ENCODE peak calls at places on chromosomes 11 and 22, in six cellular contexts. D is stimulated activated effector memory CD8-positive, alpha-beta T cell treated with anti-CD3 and anti-CD28 coated beads, Interleukin-12 subunit alpha, Interleukin-12 subunit beta, amount 100 ng/mL, for 72 hours; K is RCC 7860; H is T-helper 2 cell; S is brain microvascular endothelial cell; F is thoracic aorta. I is an unnamed sample.

GRCh38 chr11:44725016-44725651 is 1.6 kb upstream of the TSPAN18 start:
- DNase-seq in D (no peak), K (no peak), H (no peak), S (no peak), F (no peak), I (no peak)

GRCh38 chr11:29310016-29310415 is 706.8 kb downstream of the KCNA4 start:
- DNase-seq in D (no peak), K (peak), H (no peak), S (no peak), F (no peak), I (no peak)

GRCh38 chr22:26172389-26172990 is 3.2 kb downstream of the SEZ6L start:
- DNase-seq in D (no peak), K (no peak), H (no peak), S (peak), F (no peak), I (peak)

GRCh38 chr11:12842933-12843636 is 166.0 kb upstream of the RASSF10 start:
- DNase-seq in D (no peak), K (peak), H (no peak), S (no peak), F (no peak), I (no peak)

GRCh38 chr11:13216019-13217006 is 61.3 kb upstream of the BMAL1 start:
- DNase-seq in D (peak), K (peak), H (no peak), S (peak), F (no peak), I (no peak)

GRCh38 chr11:108734956-108735559 is 70.2 kb downstream of the DDX10 start:
- DNase-seq in D (no peak), K (no peak), H (no peak), S (peak), F (no peak), I (no peak)

GRCh38 chr11:123562166-123562565 is 92.3 kb downstream of the SCN3B start:
- DNase-seq in D (no peak), K (no peak), H (no peak), S (no peak), F (no peak), I (peak)

GRCh38 chr11:81705283-81705682 is 1028.4 kb downstream of the FAM181B start:
- DNase-seq in D (no peak), K (no peak), H (no peak), S (no peak), F (no peak), I (no peak)

GRCh38 chr11:1479678-1480118 is 6.9 kb downstream of the MOB2 start:
- DNase-seq in D (no peak), K (no peak), H (no peak), S (no peak), F (no peak), I (no peak)

GRCh38 chr11:103491777-103492176 is 382.6 kb downstream of the DYNC2H1 start:
- DNase-seq in D (no peak), K (no peak), H (no peak), S (no peak), F (no peak), I (no peak)

GRCh38 chr11:43644626-43645299 is 35.8 kb upstream of the HSD17B12 start:
- DNase-seq in D (no peak), K (no peak), H (no peak), S (no peak), F (no peak), I (peak)

GRCh38 chr11:112734207-112734606 is 227.0 kb upstream of the NCAM1 start:
- DNase-seq in D (no peak), K (no peak), H (no peak), S (peak), F (no peak), I (no peak)

GRCh38 chr11:68051191-68052136 is 12.6 kb downstream of the TCIRG1 start:
- DNase-seq in D (no peak), K (no peak), H (no peak), S (no peak), F (no peak), I (peak)

GRCh38 chr11:5351208-5351607 is at the start of gene OR51B6:
- DNase-seq in D (no peak), K (no peak), H (no peak), S (no peak), F (no peak), I (no peak)

GRCh38 chr11:104129138-104129537 is 34.8 kb downstream of the PDGFD start:
- DNase-seq in D (no peak), K (no peak), H (no peak), S (no peak), F (no peak), I (no peak)

GRCh38 chr11:7982582-7983119 is 4.5 kb upstream of the EIF3F start:
- DNase-seq in D (no peak), K (no peak), H (no peak), S (no peak), F (no peak), I (no peak)

GRCh38 chr22:40002935-40003715 is 8.4 kb downstream of the FAM83F start:
- DNase-seq in D (no peak), K (no peak), H (no peak), S (no peak), F (no peak), I (no peak)

GRCh38 chr11:1308745-1309497 is 511 bp downstream of the TOLLIP start:
- DNase-seq in D (no peak), K (no peak), H (no peak), S (no peak), F (no peak), I (no peak)

I was measured in body of pancreas.